ENCODE peak calls at places on chromosomes 1 and 21, in six cellular contexts. X is stimulated activated CD4-positive, alpha-beta T cell treated with anti-CD3 and anti-CD28 coated beads, Interleukin-12 subunit alpha, Interleukin-12 subunit beta, amount 100 ng/mL, for 48 hours; Y is RWPE1; F is lung; A is activated CD8-positive, alpha-beta memory T cell treated with anti-CD3 and anti-CD28 coated beads for 1 hour; C is NCI-H446 treated with DMSO at 0.1 percent for 48 hours. U is an unnamed sample.

GRCh38 chr1:198042168-198042567 is 114.6 kb upstream of the NEK7 start:
- DNase-seq in X (no peak), Y (no peak), F (no peak), A (no peak), C (no peak), U (no peak)

GRCh38 chr1:175548774-175549173 is 194.6 kb downstream of the TNR start:
- DNase-seq in X (no peak), Y (peak), F (no peak), A (no peak), C (peak), U (no peak)

GRCh38 chr1:214510477-214510876 is 40.9 kb downstream of the PTPN14 start:
- DNase-seq in X (no peak), Y (no peak), F (no peak), A (no peak), C (no peak), U (no peak)

GRCh38 chr1:160158031-160158430 is 6.6 kb downstream of the ATP1A4 start:
- DNase-seq in X (no peak), Y (no peak), F (no peak), A (no peak), C (no peak), U (no peak)

GRCh38 chr1:36351222-36351977 is 28.0 kb upstream of the EVA1B start:
- DNase-seq in X (no peak), Y (peak), F (peak), A (no peak), C (no peak), U (peak)

GRCh38 chr1:152479792-152480595 is 30.6 kb upstream of the LCE5A start:
- DNase-seq in X (peak), Y (no peak), F (peak), A (no peak), C (no peak), U (peak)

GRCh38 chr1:174352117-174352516 is 95.6 kb upstream of the GPR52 start:
- DNase-seq in X (no peak), Y (no peak), F (no peak), A (no peak), C (no peak), U (no peak)

GRCh38 chr1:42210421-42211133 is 46.0 kb upstream of the GUCA2A start:
- DNase-seq in X (no peak), Y (no peak), F (no peak), A (no peak), C (no peak), U (no peak)

GRCh38 chr1:78607944-78608343 is 12.3 kb upstream of the IFI44L start:
- DNase-seq in X (no peak), Y (no peak), F (no peak), A (no peak), C (no peak), U (no peak)

GRCh38 chr1:150362721-150363425 is 1.1 kb upstream of the RPRD2 start:
- DNase-seq in X (no peak), Y (no peak), F (no peak), A (no peak), C (no peak), U (no peak)

GRCh38 chr1:41773144-41773571 is 145.6 kb downstream of the HIVEP3 start:
- DNase-seq in X (no peak), Y (no peak), F (peak), A (no peak), C (no peak), U (no peak)

GRCh38 chr1:214445201-214445600 is 106.2 kb downstream of the PTPN14 start:
- DNase-seq in X (no peak), Y (no peak), F (no peak), A (no peak), C (peak), U (peak)

GRCh38 chr1:204313675-204314074 is 46.1 kb downstream of the PLEKHA6 start:
- DNase-seq in X (no peak), Y (no peak), F (no peak), A (no peak), C (no peak), U (no peak)

GRCh38 chr1:204025917-204026709 is 46.8 kb upstream of the SOX13 start:
- DNase-seq in X (no peak), Y (no peak), F (no peak), A (no peak), C (no peak), U (no peak)

GRCh38 chr1:31297273-31298247 is 728 bp downstream of the ZCCHC17 start:
- DNase-seq in X (no peak), Y (peak), F (no peak), A (no peak), C (no peak), U (no peak)

GRCh38 chr21:44932366-44933181 is 7.3 kb upstream of the SLX9 start:
- DNase-seq in X (no peak), Y (no peak), F (no peak), A (no peak), C (no peak), U (no peak)

GRCh38 chr1:31667065-31667785 is 22.5 kb upstream of the PEF1 start:
- DNase-seq in X (no peak), Y (no peak), F (no peak), A (no peak), C (no peak), U (no peak)

GRCh38 chr1:54604572-54605370 is 18.6 kb downstream of the FAM151A start:
- DNase-seq in X (no peak), Y (no peak), F (no peak), A (no peak), C (no peak), U (peak)

GRCh38 chr21:41625428-41625827 is 117.5 kb upstream of the TMPRSS2 start:
- DNase-seq in X (no peak), Y (no peak), F (no peak), A (no peak), C (no peak), U (no peak)